ENCODE peak calls at places on chromosomes 7 and 10, in four cellular contexts. D is IMR-90, E is A549, Y is HepG2. I is an unnamed sample.

GRCh38 chr10:122419016-122419415 is 35.4 kb upstream of the ARMS2 start:
- DNase-seq in D (no peak), E (no peak), Y (no peak), I (no peak)

GRCh38 chr10:131947631-131948347 is 33.9 kb downstream of the BNIP3 start:
- DNase-seq in D (peak; percentile 78), E (no peak), Y (no peak), I (no peak)

GRCh38 chr10:46526682-46527038 is 29.8 kb downstream of the GPRIN2 start:
- DNase-seq in D (no peak), E (peak; percentile 83), Y (no peak), I (no peak)

GRCh38 chr7:135441791-135442190 is 68.1 kb downstream of the CNOT4 start:
- DNase-seq in D (peak; percentile 73), E (peak; percentile 15), Y (no peak), I (no peak)

GRCh38 chr7:39592586-39592985 is 26.4 kb downstream of the YAE1 start:
- DNase-seq in D (peak; percentile 84), E (no peak), Y (no peak), I (no peak)

GRCh38 chr10:118798186-118798811 is 43.5 kb upstream of the CACUL1 start:
- DNase-seq in D (no peak), E (peak; percentile 24), Y (no peak), I (no peak)

GRCh38 chr10:110074986-110075664 is 67.3 kb downstream of the ADD3 start:
- DNase-seq in D (peak; percentile 94), E (no peak), Y (no peak), I (no peak)

GRCh38 chr10:16828731-16829175 is 11.5 kb upstream of the RSU1 start:
- DNase-seq in D (peak; percentile 83), E (no peak), Y (no peak), I (no peak)

GRCh38 chr10:52517017-52517416 is 202.9 kb downstream of the DKK1 start:
- DNase-seq in D (no peak), E (no peak), Y (no peak), I (no peak)

GRCh38 chr10:75076387-75076786 is 35.1 kb upstream of the SAMD8 start:
- DNase-seq in D (no peak), E (no peak), Y (no peak), I (no peak)

GRCh38 chr7:39453743-39454355 is 112.4 kb upstream of the YAE1 start:
- DNase-seq in D (peak; percentile 59), E (peak; percentile 25), Y (peak; percentile 44), I (peak; percentile 51)

GRCh38 chr7:24756545-24756988 is 697 bp downstream of the GSDME start:
- DNase-seq in D (peak; percentile 53), E (no peak), Y (no peak), I (no peak)

GRCh38 chr7:78083466-78084120 is 285.0 kb downstream of the PHTF2 start:
- DNase-seq in D (peak; percentile 64), E (no peak), Y (no peak), I (no peak)

GRCh38 chr7:132298782-132299181 is 277.5 kb downstream of the PLXNA4 start:
- DNase-seq in D (peak; percentile 43), E (no peak), Y (no peak), I (no peak)

GRCh38 chr7:122306320-122307227 is 2.0 kb upstream of the FEZF1 start:
- DNase-seq in D (no peak), E (no peak), Y (no peak), I (no peak)

GRCh38 chr7:128106840-128107239 is 75.6 kb upstream of the LRRC4 start:
- DNase-seq in D (no peak), E (no peak), Y (no peak), I (no peak)

GRCh38 chr10:84216834-84217233 is 8.5 kb downstream of the LRIT2 start:
- DNase-seq in D (no peak), E (no peak), Y (no peak), I (no peak)

GRCh38 chr7:118511146-118511545 is 286.6 kb downstream of the ANKRD7 start:
- DNase-seq in D (no peak), E (no peak), Y (no peak), I (no peak)

GRCh38 chr10:68553138-68553537 is 7.0 kb upstream of the TET1 start:
- DNase-seq in D (no peak), E (no peak), Y (no peak), I (no peak)

GRCh38 chr10:116850058-116850611 is 836 bp downstream of the ENO4 start:
- DNase-seq in D (no peak), E (no peak), Y (no peak), I (no peak)

GRCh38 chr7:111486472-111487142 is 75.7 kb downstream of the IMMP2L start:
- DNase-seq in D (peak; percentile 67), E (peak; percentile 55), Y (peak; percentile 41), I (peak; percentile 40)

GRCh38 chr7:140673063-140673769 is 471 bp downstream of the ADCK2 start:
- DNase-seq in D (no peak), E (peak; percentile 61), Y (no peak), I (peak; percentile 77)

GRCh38 chr10:37643187-37643586 is 214.2 kb downstream of the ZNF248 start:
- DNase-seq in D (no peak), E (no peak), Y (no peak), I (no peak)

GRCh38 chr10:1540144-1540543 is 197.2 kb downstream of the ADARB2 start:
- DNase-seq in D (no peak), E (no peak), Y (no peak), I (no peak)
- TF ChIP-seq MAZ in D (no peak), E (no peak), Y (no peak), I (no peak)

GRCh38 chr7:22219036-22219435 is 137.9 kb downstream of the RAPGEF5 start:
- DNase-seq in D (no peak), E (no peak), Y (no peak), I (no peak)
- TF ChIP-seq MAZ in D (no peak), E (no peak), Y (no peak), I (no peak)

DNA sequence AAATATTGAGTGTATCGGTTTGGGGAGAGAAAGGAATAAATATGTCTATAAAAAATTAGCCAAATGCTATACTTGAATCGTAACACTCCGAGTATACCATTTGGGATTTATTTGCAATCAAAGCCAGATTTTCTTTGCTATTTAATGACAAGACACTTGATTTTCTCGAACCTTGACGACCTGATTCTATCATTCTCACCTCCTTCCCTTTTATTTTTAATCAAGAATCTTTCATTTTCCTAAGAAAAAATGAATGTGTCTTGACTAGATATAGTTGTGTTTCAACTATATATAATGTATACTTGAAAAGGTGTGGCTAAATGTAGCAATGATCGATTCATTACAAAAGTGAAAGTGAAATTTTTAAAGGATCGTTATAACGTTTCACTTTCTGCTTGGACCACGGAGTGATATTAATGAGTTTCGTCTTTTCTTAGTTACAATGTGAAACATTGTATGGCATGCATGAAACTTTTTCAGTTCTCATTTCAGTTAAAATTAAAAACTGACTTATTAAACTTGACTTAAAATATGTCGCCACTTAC is 562 bp downstream of the NUB1 start:
- DNase-seq in D (no peak), E (no peak), Y (no peak), I (no peak)
- TF ChIP-seq MAZ in D (no peak), E (no peak), Y (no peak), I (no peak)

DNA sequence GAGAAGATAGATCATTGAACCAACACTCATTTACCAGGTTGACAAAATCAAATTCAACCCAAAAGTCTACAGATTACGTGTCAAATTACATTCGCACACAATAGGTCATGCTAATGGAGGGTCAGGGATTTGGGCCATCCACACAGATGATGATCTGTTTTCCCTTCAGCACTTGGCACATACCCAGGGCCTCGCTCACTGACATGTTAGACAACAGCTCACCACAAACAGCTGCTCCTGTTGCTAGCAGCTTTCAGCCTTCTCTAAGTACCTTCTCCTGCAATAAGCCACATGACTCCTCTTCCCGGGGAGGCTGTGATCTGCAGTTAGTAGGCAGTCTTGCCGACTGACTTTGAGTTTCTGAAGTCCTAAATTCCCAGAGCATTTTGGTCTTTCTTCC is 18.4 kb downstream of the NKX2-3 start:
- DNase-seq in D (peak; percentile 56), E (no peak), Y (no peak), I (no peak)
- TF ChIP-seq MAZ in D (no peak), E (no peak), Y (no peak), I (no peak)

GRCh38 chr7:116408166-116408565 is 91.4 kb upstream of the CAV2 start:
- DNase-seq in D (no peak), E (no peak), Y (no peak), I (no peak)
- TF ChIP-seq MAZ in D (no peak), E (no peak), Y (no peak), I (no peak)

DNA sequence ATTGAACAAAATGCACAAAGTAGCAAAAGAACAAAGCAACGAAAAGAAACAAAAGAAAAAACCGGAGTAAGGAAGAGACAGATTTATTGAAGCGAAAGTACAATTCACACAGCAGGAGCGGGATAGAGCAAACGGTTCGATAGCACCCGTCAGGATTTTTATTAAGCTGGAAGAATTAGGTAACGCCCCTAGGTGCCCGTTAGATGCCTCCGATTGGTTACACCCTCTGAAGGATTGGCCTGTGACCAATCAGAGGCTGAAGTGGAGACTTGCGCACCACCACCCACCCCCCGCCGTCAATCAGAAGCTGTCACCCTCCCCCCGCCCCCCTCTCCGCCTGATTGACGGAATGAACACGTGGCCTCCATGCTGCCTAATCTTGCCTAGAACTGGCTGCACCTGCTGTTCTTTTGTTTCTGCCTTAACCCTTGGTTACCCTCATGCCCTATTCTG is 16.8 kb downstream of the OCM2 start:
- DNase-seq in D (no peak), E (peak; percentile 9), Y (no peak), I (peak; percentile 24)
- TF ChIP-seq MAZ in D (no peak), E (no peak), Y (no peak), I (no peak)

GRCh38 chr7:107505997-107506682 is 36.3 kb downstream of the GPR22 start:
- DNase-seq in D (peak; percentile 16), E (no peak), Y (peak; percentile 56), I (no peak)
- TF ChIP-seq MAZ in D (no peak), E (no peak), Y (no peak), I (no peak)

DNA sequence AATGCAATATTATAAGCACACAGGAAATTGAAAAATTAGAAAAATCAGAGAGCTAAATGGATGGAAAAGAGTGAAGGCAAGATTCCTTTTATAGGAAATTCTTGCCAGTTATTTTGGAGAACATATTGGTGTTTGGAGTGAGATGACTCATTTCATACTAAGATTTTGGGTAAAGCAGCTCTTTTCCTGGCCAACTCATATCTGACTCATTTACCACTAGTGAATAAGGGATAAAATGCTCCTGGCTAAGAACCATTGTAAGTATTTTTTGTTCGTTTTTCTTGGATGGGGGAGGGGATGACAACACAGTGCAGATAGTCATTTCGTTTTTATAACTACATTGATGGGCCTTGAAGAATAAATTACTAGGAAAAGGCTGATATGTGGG is 139.3 kb downstream of the TWIST1 start:
- DNase-seq in D (peak; percentile 95), E (no peak), Y (no peak), I (no peak)
- TF ChIP-seq MAZ in D (no peak), E (no peak), Y (no peak), I (no peak)

I was measured in K562.